ENCODE peak calls at places on chromosomes 5 and 9, in seven cellular contexts. One of them, this sample, is unnamed.

GRCh38 chr5:146340260-146341081 is 1.8 kb downstream of the POU4F3 start:
- DNase-seq in HCT116: no peak
- DNase-seq in HFF-Myc: peak; percentile 19
- DNase-seq in right cardiac atrium: peak; percentile 84
- DNase-seq in stomach: peak; percentile 52
- DNase-seq in brain microvascular endothelial cell: peak; percentile 59
- DNase-seq in K562: peak; percentile 74
- DNase-seq in this sample: peak; percentile 5

GRCh38 chr5:134590992-134591659 is 41.5 kb downstream of the SAR1B start:
- DNase-seq in HCT116: peak; percentile 79
- DNase-seq in HFF-Myc: no peak
- DNase-seq in right cardiac atrium: no peak
- DNase-seq in stomach: peak; percentile 68
- DNase-seq in brain microvascular endothelial cell: no peak
- DNase-seq in K562: no peak
- DNase-seq in this sample: peak; percentile 23

GRCh38 chr5:157486861-157487260 is 26.8 kb downstream of the NIPAL4 start:
- DNase-seq in HCT116: no peak
- DNase-seq in HFF-Myc: no peak
- DNase-seq in right cardiac atrium: no peak
- DNase-seq in stomach: no peak
- DNase-seq in brain microvascular endothelial cell: no peak
- DNase-seq in K562: no peak
- DNase-seq in this sample: no peak

GRCh38 chr5:122180863-122181519 is 51.6 kb downstream of the ZNF474 start:
- DNase-seq in HCT116: no peak
- DNase-seq in HFF-Myc: peak; percentile 43
- DNase-seq in right cardiac atrium: no peak
- DNase-seq in stomach: no peak
- DNase-seq in brain microvascular endothelial cell: peak; percentile 74
- DNase-seq in K562: no peak
- DNase-seq in this sample: no peak

GRCh38 chr5:168822745-168823281 is 243.6 kb upstream of the PANK3 start:
- DNase-seq in HCT116: no peak
- DNase-seq in HFF-Myc: no peak
- DNase-seq in right cardiac atrium: no peak
- DNase-seq in stomach: no peak
- DNase-seq in brain microvascular endothelial cell: peak; percentile 16
- DNase-seq in K562: no peak
- DNase-seq in this sample: no peak

GRCh38 chr5:4374866-4375265 is 765.3 kb upstream of the ADAMTS16 start:
- DNase-seq in HCT116: no peak
- DNase-seq in HFF-Myc: no peak
- DNase-seq in right cardiac atrium: no peak
- DNase-seq in stomach: no peak
- DNase-seq in brain microvascular endothelial cell: no peak
- DNase-seq in K562: peak; percentile 1
- DNase-seq in this sample: no peak

GRCh38 chr5:38373733-38374132 is 115.4 kb downstream of the EGFLAM start:
- DNase-seq in HCT116: no peak
- DNase-seq in HFF-Myc: no peak
- DNase-seq in right cardiac atrium: no peak
- DNase-seq in stomach: no peak
- DNase-seq in brain microvascular endothelial cell: peak; percentile 25
- DNase-seq in K562: no peak
- DNase-seq in this sample: no peak

GRCh38 chr5:68818870-68819269 is 274.9 kb upstream of the SLC30A5 start:
- DNase-seq in HCT116: no peak
- DNase-seq in HFF-Myc: no peak
- DNase-seq in right cardiac atrium: no peak
- DNase-seq in stomach: no peak
- DNase-seq in brain microvascular endothelial cell: no peak
- DNase-seq in K562: no peak
- DNase-seq in this sample: no peak

GRCh38 chr5:35131723-35132122 is 84.0 kb upstream of the AGXT2 start:
- DNase-seq in HCT116: no peak
- DNase-seq in HFF-Myc: no peak
- DNase-seq in right cardiac atrium: no peak
- DNase-seq in stomach: no peak
- DNase-seq in brain microvascular endothelial cell: no peak
- DNase-seq in K562: no peak
- DNase-seq in this sample: no peak

GRCh38 chr5:178940569-178941360 is at the start of gene ZNF454:
- DNase-seq in HCT116: no peak
- DNase-seq in HFF-Myc: peak; percentile 63
- DNase-seq in right cardiac atrium: peak; percentile 98
- DNase-seq in stomach: peak; percentile 78
- DNase-seq in brain microvascular endothelial cell: peak; percentile 92
- DNase-seq in K562: no peak
- DNase-seq in this sample: no peak

DNA sequence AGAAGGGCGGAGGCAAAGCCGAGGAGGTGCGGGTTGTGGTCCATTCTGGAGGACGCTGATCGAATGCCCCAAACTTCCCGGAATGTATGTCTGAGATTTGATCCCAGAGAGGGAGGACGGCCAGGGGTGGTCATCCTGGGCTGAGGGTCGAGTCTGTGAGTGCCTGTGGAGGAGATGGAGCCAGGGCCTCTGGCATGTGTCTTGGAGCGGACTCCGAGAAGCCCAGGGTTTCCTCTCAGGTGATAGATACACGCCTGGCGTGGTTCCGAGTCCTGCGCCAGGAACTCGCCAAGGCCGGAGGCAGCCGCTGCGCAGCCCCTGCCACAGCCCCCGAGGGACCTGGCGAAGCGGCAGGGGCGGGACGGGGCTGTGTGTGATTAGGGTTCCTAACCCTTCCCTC is 363 bp downstream of the ZNF454 start:
- DNase-seq in HCT116: no peak
- DNase-seq in HFF-Myc: no peak
- DNase-seq in right cardiac atrium: peak; percentile 79
- DNase-seq in stomach: no peak
- DNase-seq in brain microvascular endothelial cell: peak; percentile 4
- DNase-seq in K562: no peak
- DNase-seq in this sample: no peak
- H3K4me3 ChIP-seq in HCT116: no peak overlapping the region
- H3K4me3 ChIP-seq in HFF-Myc: peak overlapping the region; percentile 48
- H3K4me3 ChIP-seq in right cardiac atrium: peak overlapping the region; percentile 48
- H3K4me3 ChIP-seq in stomach: peak overlapping the region; percentile 61
- H3K4me3 ChIP-seq in brain microvascular endothelial cell: peak overlapping the region; percentile 71
- H3K4me3 ChIP-seq in K562: no peak overlapping the region
- H3K4me3 ChIP-seq in this sample: no peak overlapping the region

GRCh38 chr9:84271004-84271886 is 69.3 kb downstream of the SLC28A3 start:
- DNase-seq in HCT116: no peak
- DNase-seq in HFF-Myc: peak; percentile 10
- DNase-seq in right cardiac atrium: peak; percentile 79
- DNase-seq in stomach: peak; percentile 36
- DNase-seq in brain microvascular endothelial cell: peak; percentile 84
- DNase-seq in K562: peak; percentile 1
- DNase-seq in this sample: no peak
- H3K4me3 ChIP-seq in HCT116: no peak overlapping the region
- H3K4me3 ChIP-seq in HFF-Myc: peak overlapping the region; percentile 26
- H3K4me3 ChIP-seq in right cardiac atrium: peak overlapping the region; percentile 54
- H3K4me3 ChIP-seq in stomach: no peak overlapping the region
- H3K4me3 ChIP-seq in brain microvascular endothelial cell: peak overlapping the region; percentile 42
- H3K4me3 ChIP-seq in K562: no peak overlapping the region
- H3K4me3 ChIP-seq in this sample: no peak overlapping the region

GRCh38 chr9:132770775-132771310 is 100.6 kb downstream of the GTF3C4 start:
- DNase-seq in HCT116: no peak
- DNase-seq in HFF-Myc: no peak
- DNase-seq in right cardiac atrium: no peak
- DNase-seq in stomach: no peak
- DNase-seq in brain microvascular endothelial cell: no peak
- DNase-seq in K562: no peak
- DNase-seq in this sample: no peak
- H3K4me3 ChIP-seq in HCT116: no peak overlapping the region
- H3K4me3 ChIP-seq in HFF-Myc: peak overlapping the region; percentile 64
- H3K4me3 ChIP-seq in right cardiac atrium: peak overlapping the region; percentile 60
- H3K4me3 ChIP-seq in stomach: peak overlapping the region; percentile 70
- H3K4me3 ChIP-seq in brain microvascular endothelial cell: peak overlapping the region; percentile 77
- H3K4me3 ChIP-seq in K562: no peak overlapping the region
- H3K4me3 ChIP-seq in this sample: peak overlapping the region; percentile 76

GRCh38 chr5:43309122-43309521 is 4.1 kb downstream of the HMGCS1 start:
- DNase-seq in HCT116: no peak
- DNase-seq in HFF-Myc: no peak
- DNase-seq in right cardiac atrium: no peak
- DNase-seq in stomach: no peak
- DNase-seq in brain microvascular endothelial cell: no peak
- DNase-seq in K562: no peak
- DNase-seq in this sample: no peak
- H3K4me3 ChIP-seq in HCT116: no peak overlapping the region
- H3K4me3 ChIP-seq in HFF-Myc: peak overlapping the region; percentile 4
- H3K4me3 ChIP-seq in right cardiac atrium: no peak overlapping the region
- H3K4me3 ChIP-seq in stomach: no peak overlapping the region
- H3K4me3 ChIP-seq in brain microvascular endothelial cell: peak overlapping the region; percentile 98
- H3K4me3 ChIP-seq in K562: no peak overlapping the region
- H3K4me3 ChIP-seq in this sample: no peak overlapping the region

DNA sequence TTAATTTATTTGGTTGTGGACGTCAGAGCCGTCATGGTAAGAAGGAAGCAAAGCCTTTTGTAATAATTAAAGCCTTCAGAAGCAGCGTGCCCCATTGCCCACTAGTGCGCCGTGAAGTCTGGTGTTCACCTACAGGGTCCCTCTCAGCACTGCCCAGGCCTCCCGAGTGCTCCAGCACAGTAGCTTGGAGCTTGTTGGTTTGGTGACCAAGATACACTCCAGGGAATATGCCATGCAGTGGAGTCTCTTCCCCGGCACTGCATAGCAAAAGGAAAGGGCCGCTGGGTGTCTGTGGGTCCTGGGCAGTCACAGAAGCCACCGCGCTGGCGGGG is 478 bp upstream of the SYK start:
- DNase-seq in HCT116: no peak
- DNase-seq in HFF-Myc: no peak
- DNase-seq in right cardiac atrium: peak; percentile 39
- DNase-seq in stomach: no peak
- DNase-seq in brain microvascular endothelial cell: no peak
- DNase-seq in K562: peak; percentile 15
- DNase-seq in this sample: no peak
- H3K4me3 ChIP-seq in HCT116: peak overlapping the region; percentile 50
- H3K4me3 ChIP-seq in HFF-Myc: no peak overlapping the region
- H3K4me3 ChIP-seq in right cardiac atrium: peak overlapping the region; percentile 8
- H3K4me3 ChIP-seq in stomach: peak overlapping the region; percentile 60
- H3K4me3 ChIP-seq in brain microvascular endothelial cell: no peak overlapping the region
- H3K4me3 ChIP-seq in K562: peak overlapping the region; percentile 51
- H3K4me3 ChIP-seq in this sample: peak overlapping the region; percentile 61